ENCODE peak calls at places on chromosome 18, in four cellular contexts. I is WTC11, W is K562, N is HepG2. Q is an unnamed sample.

GRCh38 chr18:49859006-49859359 is 45.6 kb upstream of the ACAA2 start:
- DNase-seq in N (no peak), W (no peak), I (no peak), Q (no peak)

GRCh38 chr18:2089416-2089815 is 481.9 kb downstream of the METTL4 start:
- DNase-seq in I (no peak), N (no peak), W (no peak), Q (no peak)

GRCh38 chr18:13809025-13809384 is 14.9 kb upstream of the MC5R start:
- DNase-seq in N (no peak), I (no peak), W (no peak), Q (no peak)

GRCh38 chr18:44683566-44683965 is 2.9 kb downstream of the SETBP1 start:
- DNase-seq in N (no peak), I (no peak), W (no peak), Q (no peak)

GRCh38 chr18:30970201-30970816 is 72.2 kb downstream of the DSC3 start:
- DNase-seq in I (no peak), N (peak), W (peak), Q (peak)

GRCh38 chr18:3029215-3029972 is 16.4 kb upstream of the LPIN2 start:
- DNase-seq in W (peak), I (no peak), N (no peak), Q (no peak)

GRCh38 chr18:3332376-3332775 is 70.4 kb downstream of the MYL12B start:
- DNase-seq in W (no peak), I (no peak), N (no peak), Q (no peak)

GRCh38 chr18:55343396-55344073 is 244.5 kb downstream of the TCF4 start:
- DNase-seq in W (peak), I (no peak), N (no peak), Q (peak)

GRCh38 chr18:53153281-53153680 is 813.3 kb downstream of the DCC start:
- DNase-seq in W (peak), N (peak), I (peak), Q (peak)

GRCh38 chr18:10443001-10443400 is 11.4 kb upstream of the APCDD1 start:
- DNase-seq in W (no peak), N (no peak), I (no peak), Q (no peak)

GRCh38 chr18:22983175-22983574 is 50.0 kb downstream of the RBBP8 start:
- DNase-seq in N (peak), W (peak), I (no peak), Q (peak)

GRCh38 chr18:74945774-74946545 is 263.0 kb downstream of the PTGR3 start:
- DNase-seq in N (no peak), W (no peak), I (no peak), Q (no peak)

GRCh38 chr18:27549335-27550039 is 364.4 kb upstream of the CHST9 start:
- DNase-seq in N (no peak), I (no peak), W (no peak), Q (no peak)

GRCh38 chr18:10140928-10141327 is 227.1 kb downstream of the VAPA start:
- DNase-seq in W (no peak), N (peak), I (no peak), Q (peak)

GRCh38 chr18:44592639-44593038 is 88.0 kb upstream of the SETBP1 start:
- DNase-seq in I (no peak), N (no peak), W (no peak), Q (no peak)

GRCh38 chr18:79963658-79964329 is 649 bp upstream of the HSBP1L1 start:
- DNase-seq in N (no peak), W (no peak), I (no peak), Q (no peak)

GRCh38 chr18:11937874-11938478 is 29.9 kb upstream of the MPPE1 start:
- DNase-seq in W (peak), I (peak), N (peak), Q (peak)

GRCh38 chr18:23331091-23331920 is 121.8 kb upstream of the RIOK3 start:
- DNase-seq in I (peak), N (no peak), W (no peak), Q (no peak)

GRCh38 chr18:13379062-13379800 is 160.7 kb downstream of the LDLRAD4 start:
- DNase-seq in W (no peak), I (no peak), N (no peak), Q (no peak)

GRCh38 chr18:47294801-47295200 is 43.3 kb upstream of the SKOR2 start:
- DNase-seq in I (no peak), N (no peak), W (no peak), Q (no peak)

GRCh38 chr18:36302676-36303075 is 5.2 kb downstream of the FHOD3 start:
- DNase-seq in W (no peak), N (no peak), I (no peak), Q (no peak)

GRCh38 chr18:22241806-22242440 is 72.5 kb downstream of the GATA6 start:
- DNase-seq in W (no peak), I (no peak), N (no peak), Q (no peak)

GRCh38 chr18:75408554-75409506 is 18.7 kb downstream of the SMIM21 start:
- DNase-seq in I (no peak), N (peak), W (peak), Q (peak)

GRCh38 chr18:31512203-31512764 is 14.3 kb downstream of the DSG2 start:
- DNase-seq in N (peak), I (no peak), W (no peak), Q (peak)

GRCh38 chr18:47331051-47331450 is 79.6 kb upstream of the SKOR2 start:
- DNase-seq in I (no peak), N (no peak), W (no peak), Q (no peak)

GRCh38 chr18:30556112-30556511 is 486.4 kb downstream of the DSC3 start:
- DNase-seq in I (no peak), N (no peak), W (peak), Q (no peak)

GRCh38 chr18:62514570-62514969 is 8.3 kb upstream of the ZCCHC2 start:
- DNase-seq in I (no peak), N (no peak), W (no peak), Q (no peak)

GRCh38 chr18:13268035-13268700 is 49.6 kb downstream of the LDLRAD4 start:
- DNase-seq in I (peak), N (no peak), W (no peak), Q (no peak)

GRCh38 chr18:8610442-8610801 is 1.2 kb downstream of the RAB12 start:
- DNase-seq in I (no peak), N (no peak), W (peak), Q (no peak)

GRCh38 chr18:8607776-8608682 is 1.2 kb upstream of the RAB12 start:
- DNase-seq in I (no peak), N (peak), W (no peak), Q (no peak)

GRCh38 chr18:8611916-8612576 is 2.8 kb downstream of the RAB12 start:
- DNase-seq in W (no peak), I (no peak), N (no peak), Q (no peak)

GRCh38 chr18:8608795-8609673 is at the start of gene RAB12:
- DNase-seq in W (peak), N (peak), I (peak), Q (peak)

GRCh38 chr18:8609711-8610441 is 639 bp downstream of the RAB12 start:
- DNase-seq in I (no peak), W (peak), N (no peak), Q (no peak)
- TF ChIP-seq JUN in I (no peak), W (no peak), N (no peak), Q (no peak)

DNA sequence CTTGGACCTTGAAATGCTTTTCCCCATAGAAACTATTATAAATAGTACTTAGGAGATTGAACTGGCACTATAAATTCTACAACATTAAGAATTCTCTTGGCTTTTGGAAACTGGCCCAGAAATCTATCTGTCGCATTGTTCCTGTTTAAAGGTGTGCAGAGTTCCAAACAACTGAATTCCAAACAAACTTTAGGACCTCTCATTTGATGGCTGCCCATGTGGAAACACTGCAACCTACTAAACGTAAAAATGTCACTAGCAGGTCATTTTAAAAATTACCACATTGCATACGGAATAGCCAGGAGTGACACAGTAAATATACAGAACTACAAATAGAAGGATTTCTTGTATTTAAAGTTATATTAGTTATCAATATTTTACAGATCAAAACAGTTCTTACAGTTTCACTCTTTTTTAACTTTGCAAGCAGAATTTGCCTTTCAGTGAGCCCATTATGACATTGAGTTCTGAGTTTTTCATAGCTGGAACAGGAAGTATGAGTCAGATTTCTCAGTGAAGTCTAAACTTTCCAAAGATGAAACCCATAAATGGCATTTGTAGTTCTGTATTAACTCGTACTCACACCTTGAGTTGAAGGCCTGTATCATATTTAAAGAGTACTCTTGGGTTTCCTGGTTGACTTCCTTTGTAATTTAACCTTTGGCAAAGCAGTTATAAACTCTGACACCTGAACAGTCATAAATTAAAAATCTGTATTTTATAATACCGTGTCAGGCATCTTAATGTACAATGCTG is 142.3 kb upstream of the BOD1L2 start:
- DNase-seq in N (peak), W (no peak), I (no peak), Q (peak)
- TF ChIP-seq USF2 in N (no peak), W (no peak), I (no peak), Q (no peak)

GRCh38 chr18:57747809-57748680 is 55.1 kb downstream of the ATP8B1 start:
- DNase-seq in I (no peak), W (no peak), N (peak), Q (no peak)
- TF ChIP-seq HMGXB4 in I (no peak), W (no peak), N (no peak), Q (no peak)

DNA sequence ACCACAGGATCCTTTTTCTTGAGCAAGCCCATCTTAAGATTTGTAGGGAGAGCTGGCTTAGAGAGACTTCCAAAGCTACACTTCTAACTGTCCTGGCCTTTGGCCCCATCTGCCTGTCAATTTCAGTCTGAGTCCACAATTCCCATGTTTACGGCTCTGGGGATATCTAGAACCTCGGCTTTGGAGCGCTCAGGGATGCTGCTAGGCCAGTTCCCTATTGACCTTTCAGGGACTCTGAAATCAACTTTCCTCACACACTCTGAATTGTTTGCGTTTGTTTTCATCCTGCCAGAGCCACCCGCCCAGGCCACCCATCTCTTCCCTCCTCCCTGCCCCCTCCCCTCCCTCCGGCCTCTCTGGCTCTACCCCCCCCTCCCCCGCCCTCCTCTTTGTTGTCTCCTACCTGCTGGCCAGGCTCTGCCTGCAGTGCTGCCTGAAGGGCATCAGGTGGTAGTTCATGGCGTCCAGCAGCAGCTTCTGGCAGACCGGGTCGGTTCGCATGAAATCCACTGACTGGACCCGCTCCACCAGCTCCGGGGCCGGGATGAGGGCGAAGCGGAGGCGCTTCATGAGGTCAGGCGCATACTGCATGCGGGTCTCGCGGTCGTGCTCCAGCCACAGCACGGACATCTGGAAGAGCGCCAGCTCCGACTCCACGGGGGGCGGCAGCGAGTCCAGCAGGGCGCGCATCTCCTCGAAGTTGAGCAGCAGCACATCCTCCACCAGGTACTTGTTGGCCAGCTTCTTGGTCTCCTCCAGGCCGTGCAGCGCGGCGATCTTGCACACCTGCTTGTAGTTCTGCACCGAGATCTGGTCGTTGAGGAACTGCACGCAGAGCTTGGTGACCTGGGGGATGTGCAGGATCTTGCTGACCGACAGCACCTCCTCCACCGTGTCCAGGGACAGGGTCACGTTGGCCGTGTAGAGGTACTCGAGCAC is 3.3 kb downstream of the KLHL14 start:
- DNase-seq in I (peak), N (peak), W (no peak), Q (no peak)
- TF ChIP-seq JUN in I (no peak), N (no peak), W (no peak), Q (no peak)

GRCh38 chr18:374735-375168 is 106.9 kb upstream of the THOC1 start:
- DNase-seq in W (no peak), I (no peak), N (no peak), Q (no peak)
- TF ChIP-seq USF2 in W (no peak), I (no peak), N (no peak), Q (no peak)

GRCh38 chr18:48529796-48530195 is 9.0 kb upstream of the CTIF start:
- DNase-seq in N (no peak), W (no peak), I (no peak), Q (no peak)
- TF ChIP-seq HMGXB4 in N (no peak), W (no peak), I (no peak), Q (no peak)

Q was measured in A549.